ENCODE peak calls at places on chromosomes 5 and 9, in six cellular contexts. I is PC-9, G is OCI-LY7, N is HCT116, U is MM.1S, L is SK-N-SH. P is an unnamed sample. For H3K36me3, the result is how much of the 10 kb centered on the place peaks cover.

GRCh38 chr5:177134653-177135225 is 1.2 kb downstream of the NSD1 start:
- DNase-seq in I (no peak), G (peak), N (no peak), U (no peak), L (no peak), P (peak)

GRCh38 chr5:116002116-116002906 is 30.0 kb upstream of the ARL14EPL start:
- DNase-seq in I (no peak), G (no peak), N (no peak), U (no peak), L (no peak), P (no peak)

GRCh38 chr5:103589416-103590175 is 27.0 kb upstream of the NUDT12 start:
- DNase-seq in I (no peak), G (no peak), N (no peak), U (no peak), L (no peak), P (no peak)

GRCh38 chr9:83665576-83666200 is 42.1 kb downstream of the UBQLN1 start:
- DNase-seq in I (no peak), G (no peak), N (no peak), U (no peak), L (no peak), P (no peak)

GRCh38 chr9:116151966-116152381 is 1.6 kb upstream of the PAPPA start:
- DNase-seq in I (peak), G (no peak), N (no peak), U (no peak), L (no peak), P (no peak)

GRCh38 chr5:79886456-79886855 is 104.6 kb downstream of the MTX3 start:
- DNase-seq in I (no peak), G (peak), N (no peak), U (peak), L (no peak), P (no peak)

GRCh38 chr9:73872693-73873092 is 624.4 kb upstream of the RORB start:
- DNase-seq in I (no peak), G (no peak), N (no peak), U (no peak), L (no peak), P (no peak)

GRCh38 chr5:63794296-63794695 is 167.9 kb downstream of the HTR1A start:
- DNase-seq in I (no peak), G (no peak), N (no peak), U (no peak), L (no peak), P (no peak)

GRCh38 chr5:57037355-57037754 is 85.4 kb upstream of the MIER3 start:
- DNase-seq in I (peak), G (peak), N (peak), U (no peak), L (peak), P (no peak)

GRCh38 chr9:131080589-131080988 is 15.7 kb upstream of the AIF1L start:
- DNase-seq in I (peak), G (no peak), N (no peak), U (no peak), L (no peak), P (no peak)

GRCh38 chr5:26807231-26808199 is 230.9 kb downstream of the CDH9 start:
- DNase-seq in I (no peak), G (no peak), N (no peak), U (no peak), L (no peak), P (no peak)

GRCh38 chr5:117794847-117795246 is 1193.5 kb downstream of the DTWD2 start:
- DNase-seq in I (no peak), G (no peak), N (no peak), U (no peak), L (no peak), P (no peak)

GRCh38 chr5:131536211-131536826 is 98.7 kb downstream of the RAPGEF6 start:
- DNase-seq in I (no peak), G (peak), N (no peak), U (peak), L (no peak), P (no peak)

GRCh38 chr5:54022156-54022685 is 288.2 kb downstream of the ARL15 start:
- DNase-seq in I (no peak), G (no peak), N (no peak), U (no peak), L (no peak), P (peak)

GRCh38 chr5:141560141-141560540 is 58.7 kb downstream of the DIAPH1 start:
- DNase-seq in I (no peak), G (no peak), N (no peak), U (no peak), L (no peak), P (no peak)

GRCh38 chr5:124746916-124747769 is 704 bp upstream of the ZNF608 start:
- DNase-seq in I (peak), G (peak), N (peak), U (peak), L (peak), P (no peak)

GRCh38 chr9:113164536-113165300 is 13.9 kb downstream of the SLC31A2 start:
- DNase-seq in I (no peak), G (no peak), N (no peak), U (no peak), L (peak), P (no peak)

GRCh38 chr9:69370430-69370829 is 45.4 kb downstream of the ENTREP1 start:
- DNase-seq in I (no peak), G (no peak), N (no peak), U (no peak), L (no peak), P (no peak)

GRCh38 chr5:68950111-68950510 is 143.7 kb upstream of the SLC30A5 start:
- DNase-seq in I (no peak), G (no peak), N (no peak), U (no peak), L (peak), P (no peak)

GRCh38 chr5:6587171-6587570 is 45.7 kb downstream of the NSUN2 start:
- DNase-seq in I (no peak), G (no peak), N (no peak), U (no peak), L (no peak), P (no peak)

GRCh38 chr9:136059851-136060670 is 35.0 kb downstream of the NACC2 start:
- DNase-seq in I (no peak), G (no peak), N (no peak), U (no peak), L (peak), P (no peak)

GRCh38 chr9:106701611-106702010 is 161.4 kb upstream of the ZNF462 start:
- DNase-seq in I (no peak), G (no peak), N (no peak), U (no peak), L (no peak), P (no peak)

GRCh38 chr9:29211681-29212589 is 1638.7 kb upstream of the C9orf72 start:
- DNase-seq in I (peak), G (no peak), N (no peak), U (peak), L (peak), P (no peak)

GRCh38 chr5:121171834-121172233 is 679.8 kb upstream of the FTMT start:
- DNase-seq in I (no peak), G (no peak), N (no peak), U (no peak), L (no peak), P (no peak)

GRCh38 chr5:64570395-64570996 is 64.7 kb downstream of the RGS7BP start:
- DNase-seq in I (no peak), G (no peak), N (no peak), U (no peak), L (no peak), P (no peak)

GRCh38 chr5:29518176-29518575 is 1675.3 kb upstream of the CDH6 start:
- DNase-seq in I (no peak), G (no peak), N (no peak), U (no peak), L (no peak), P (no peak)

GRCh38 chr9:13110766-13111400 is 168.6 kb downstream of the MPDZ start:
- DNase-seq in I (no peak), G (no peak), N (no peak), U (no peak), L (no peak), P (no peak)

GRCh38 chr5:138867011-138867410 is 8.1 kb downstream of the LRRTM2 start:
- DNase-seq in I (no peak), G (no peak), N (no peak), U (no peak), L (no peak), P (no peak)

DNA sequence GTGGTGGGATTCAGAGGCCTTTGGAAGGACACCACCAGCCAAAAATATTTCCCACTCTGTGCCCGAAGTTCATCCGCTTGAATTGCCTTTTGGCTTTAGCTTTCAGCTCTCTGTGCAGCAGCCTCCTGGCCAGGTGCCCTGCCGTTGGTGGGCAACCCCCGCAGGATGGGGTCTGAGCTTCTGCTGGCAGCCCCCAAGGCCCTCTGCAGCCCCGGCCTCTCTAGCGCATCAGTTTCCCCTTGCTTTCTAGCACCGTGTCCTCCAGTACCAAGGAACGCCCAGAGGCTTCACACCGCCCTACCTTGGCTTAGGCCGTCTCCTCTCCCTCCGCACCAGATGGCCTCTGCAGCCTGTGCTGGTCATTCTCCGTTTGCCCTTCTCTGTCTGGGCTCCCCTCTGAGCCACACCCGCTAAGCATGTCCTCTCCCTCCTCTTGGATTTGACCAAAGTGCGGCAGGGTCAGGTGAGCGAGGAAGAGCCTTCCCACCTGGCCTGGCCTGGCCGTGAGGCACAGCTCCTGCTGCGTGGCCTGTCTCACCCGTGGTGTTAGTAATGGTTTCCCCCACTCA is 4.2 kb upstream of the TSC1 start:
- DNase-seq in I (no peak), G (no peak), N (no peak), U (no peak), L (no peak), P (no peak)
- H2AFZ ChIP-seq in I (no peak), G (no peak), N (no peak), U (no peak), L (no peak), P (no peak)

GRCh38 chr9:11928871-11929321 is 764.3 kb upstream of the TYRP1 start:
- DNase-seq in I (no peak), G (no peak), N (no peak), U (no peak), L (no peak), P (no peak)
- H3K4me2 ChIP-seq in I (no peak), G (no peak), N (no peak), U (no peak), L (no peak), P (no peak)

GRCh38 chr9:124345751-124346281 is 69.4 kb downstream of the PSMB7 start:
- DNase-seq in I (no peak), G (no peak), N (no peak), U (no peak), L (no peak), P (no peak)
- H3K36me3 ChIP-seq in I (under half), G (under half), N (under half), U (under half), L (half or more), P (under half)

DNA sequence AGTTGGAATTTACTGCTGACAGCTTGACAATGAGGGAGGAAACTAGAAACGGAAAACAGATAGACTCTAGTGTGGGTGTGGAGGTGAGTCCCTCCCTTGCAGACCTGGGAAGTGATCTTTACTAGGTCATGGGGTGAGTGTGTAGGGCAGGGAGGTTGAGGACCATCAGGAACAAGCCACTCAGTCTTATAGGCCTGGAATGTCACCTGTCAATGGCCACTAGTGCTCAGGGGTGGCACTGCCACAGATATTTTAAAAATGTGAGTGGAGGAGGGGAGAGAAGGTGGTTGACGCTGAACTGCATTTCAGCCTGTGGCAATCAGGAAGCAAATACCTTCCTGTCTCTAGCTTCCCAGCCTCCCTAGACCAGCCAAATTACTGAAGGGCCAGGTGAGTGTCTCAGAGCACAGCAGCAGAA is 9.0 kb downstream of the OR2S2 start:
- DNase-seq in I (peak), G (no peak), N (no peak), U (no peak), L (no peak), P (no peak)
- H2AFZ ChIP-seq in I (peak), G (no peak), N (peak), U (no peak), L (peak), P (no peak)

DNA sequence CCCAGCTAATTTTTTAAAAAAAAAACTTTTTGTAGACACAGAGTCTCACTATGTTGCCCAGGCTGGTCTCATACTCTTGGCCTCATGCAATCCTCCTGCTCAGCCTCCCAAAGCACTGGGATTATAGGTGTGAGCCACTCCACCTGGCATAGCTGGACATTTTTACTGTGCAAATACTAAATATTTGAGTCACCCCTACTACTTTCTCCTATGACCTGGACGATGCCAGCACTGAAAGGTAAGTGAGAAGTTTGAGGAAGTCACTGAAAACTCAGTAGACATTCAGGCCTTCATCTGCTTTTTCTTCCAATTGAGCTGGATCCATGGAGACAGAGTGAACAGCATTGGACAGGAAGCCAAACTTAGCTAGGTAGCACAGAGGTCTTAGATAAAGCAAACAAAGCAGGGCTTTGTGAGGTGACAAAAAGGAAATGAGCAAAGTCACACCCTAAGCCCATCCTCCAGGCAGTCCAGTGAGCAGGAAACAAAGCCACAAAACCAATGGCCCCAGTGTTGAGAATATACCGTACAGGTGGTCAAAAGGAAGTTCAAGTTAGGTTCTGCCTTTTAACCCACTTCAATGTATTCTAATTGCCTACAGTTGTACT is 192.6 kb upstream of the RASA1 start:
- DNase-seq in I (peak), G (peak), N (peak), U (peak), L (no peak), P (peak)
- H3K4me2 ChIP-seq in I (peak), G (peak), N (peak), U (peak), L (no peak), P (no peak)

DNA sequence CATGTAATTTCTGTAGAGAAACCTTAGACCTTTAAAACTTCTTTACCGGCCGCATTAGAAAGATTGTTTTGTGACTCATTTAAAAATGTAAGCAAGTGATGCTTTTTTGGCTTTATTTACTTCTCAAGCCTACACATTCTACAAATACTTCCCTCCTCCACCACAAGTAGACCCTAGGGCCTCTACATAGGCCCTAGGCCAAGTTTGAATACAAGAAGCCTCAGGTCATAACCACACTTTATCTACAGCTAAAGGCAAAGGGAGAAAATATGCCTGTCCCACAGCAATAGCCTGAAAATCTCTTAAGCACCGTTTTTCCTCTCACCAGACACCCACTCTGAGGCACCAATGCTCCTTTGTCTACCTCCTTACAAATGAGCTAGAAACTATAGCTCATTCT is 53.9 kb downstream of the CSNK1A1 start:
- DNase-seq in I (no peak), G (no peak), N (no peak), U (no peak), L (no peak), P (no peak)
- H3K36me3 ChIP-seq in I (under half), G (half or more), N (under half), U (under half), L (half or more), P (half or more)

DNA sequence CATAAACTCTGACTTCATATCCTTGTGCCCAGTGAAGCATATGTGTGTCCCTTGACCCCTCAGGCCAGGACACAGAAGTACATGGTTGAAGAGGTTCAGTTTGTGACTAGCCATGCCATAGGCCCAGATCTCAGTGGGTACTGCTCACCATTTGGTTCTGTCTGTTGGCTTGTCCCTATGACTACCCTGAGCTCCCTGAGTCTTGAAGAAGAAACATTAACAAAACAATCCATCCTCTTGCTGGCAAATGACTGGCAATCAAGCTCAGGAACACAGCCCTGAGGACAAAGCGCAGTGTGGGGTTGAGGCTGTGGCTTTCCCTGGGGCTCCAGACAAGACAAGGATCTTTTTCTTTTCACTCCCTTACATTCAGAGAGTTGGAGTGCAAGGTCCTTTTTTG is 46.3 kb downstream of the TNFAIP8 start:
- DNase-seq in I (no peak), G (no peak), N (no peak), U (no peak), L (no peak), P (no peak)
- H2AFZ ChIP-seq in I (no peak), G (peak), N (no peak), U (no peak), L (no peak), P (no peak)

DNA sequence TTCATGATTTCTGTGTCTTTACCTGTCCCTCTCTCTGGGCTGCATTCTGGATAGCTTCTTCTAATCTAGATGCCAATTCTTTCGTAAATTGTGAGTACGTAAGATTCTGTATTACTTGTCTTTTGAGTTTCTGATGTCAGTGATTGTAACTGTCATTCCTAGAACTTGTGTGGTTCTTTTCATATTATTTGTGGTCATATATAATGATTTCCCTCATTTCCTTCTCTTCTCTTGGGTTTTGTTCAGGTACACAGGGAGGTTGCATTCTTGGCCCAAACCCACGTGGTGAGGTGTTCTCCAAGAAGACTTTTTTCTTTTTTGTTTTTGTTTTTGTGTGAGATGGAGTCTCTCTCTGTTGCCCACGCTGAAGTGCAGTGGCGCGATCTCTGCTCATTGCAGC is 13.8 kb downstream of the UGCG start:
- DNase-seq in I (no peak), G (no peak), N (no peak), U (no peak), L (no peak), P (no peak)
- H3K4me2 ChIP-seq in I (no peak), G (no peak), N (no peak), U (no peak), L (no peak), P (no peak)

P was measured in DND-41.